ENCODE peak calls at places on chromosomes 5 and 9, in nine cellular contexts. J is stomach, Q is endothelial cell of umbilical vein, O is spleen, S is breast epithelium, G is adrenal gland, U is uterus, V is heart left ventricle, E is HCT116. Y is an unnamed sample. For H3K4me1, the result is how much of the 10 kb centered on the place peaks cover.

GRCh38 chr5:142634375-142635018 is 51.4 kb downstream of the FGF1 start:
- DNase-seq in O (no peak), G (no peak), V (no peak), S (no peak), J (no peak), E (no peak), Q (no peak), U (no peak), Y (no peak)

GRCh38 chr9:2180704-2181103 is 165.6 kb downstream of the SMARCA2 start:
- DNase-seq in G (no peak), J (no peak), E (no peak), Q (no peak), O (no peak), S (no peak), V (no peak), U (no peak), Y (no peak)

GRCh38 chr9:127884976-127885490 is 7.6 kb upstream of the AK1 start:
- DNase-seq in U (peak), O (peak), S (no peak), G (no peak), E (no peak), V (no peak), J (no peak), Q (no peak), Y (no peak)

GRCh38 chr5:177183142-177183541 is 49.6 kb downstream of the NSD1 start:
- DNase-seq in E (no peak), O (no peak), S (no peak), Q (no peak), G (no peak), J (no peak), V (no peak), U (no peak), Y (no peak)

GRCh38 chr5:21654-22233 is 70.2 kb upstream of the PLEKHG4B start:
- DNase-seq in U (no peak), S (no peak), V (no peak), J (no peak), Q (no peak), O (no peak), E (peak), G (no peak), Y (no peak)

GRCh38 chr5:164065266-164065665 is 559.8 kb downstream of the MAT2B start:
- DNase-seq in E (no peak), S (no peak), V (no peak), O (no peak), J (no peak), Q (no peak), U (no peak), G (no peak), Y (no peak)

GRCh38 chr5:134227259-134227658 is 1.4 kb upstream of the PPP2CA start:
- DNase-seq in Q (no peak), O (no peak), V (peak), E (no peak), G (peak), S (no peak), U (peak), J (no peak), Y (no peak)

GRCh38 chr5:41600738-41601137 is 90.3 kb upstream of the PLCXD3 start:
- DNase-seq in Q (no peak), J (no peak), O (no peak), E (no peak), G (no peak), S (no peak), U (no peak), V (no peak), Y (no peak)

GRCh38 chr5:138275379-138275782 is 960 bp upstream of the GFRA3 start:
- DNase-seq in V (no peak), J (no peak), E (no peak), O (no peak), Q (no peak), G (no peak), S (no peak), U (no peak), Y (no peak)

GRCh38 chr9:89078860-89079259 is 87.6 kb downstream of the S1PR3 start:
- DNase-seq in G (no peak), Q (peak), V (no peak), J (no peak), E (no peak), S (no peak), O (no peak), U (no peak), Y (no peak)

GRCh38 chr5:115415143-115415491 is 118.7 kb upstream of the CCDC112 start:
- DNase-seq in G (no peak), O (no peak), E (peak), S (no peak), V (peak), J (peak), U (no peak), Q (peak), Y (peak)

GRCh38 chr9:33921967-33922895 is 105.3 kb downstream of the UBE2R2 start:
- DNase-seq in G (no peak), V (no peak), Q (peak), O (peak), J (no peak), S (no peak), U (no peak), E (peak), Y (no peak)

GRCh38 chr5:181194489-181195248 is 10.3 kb downstream of the TRIM7 start:
- DNase-seq in E (no peak), S (no peak), G (no peak), V (peak), O (peak), U (no peak), J (no peak), Q (no peak), Y (no peak)

GRCh38 chr9:5326187-5326586 is 13.5 kb downstream of the RLN1 start:
- DNase-seq in U (no peak), S (no peak), G (no peak), Q (no peak), V (no peak), O (no peak), E (no peak), J (no peak), Y (no peak)

GRCh38 chr9:121483049-121483448 is 16.6 kb downstream of the GGTA1 start:
- DNase-seq in U (no peak), G (no peak), V (no peak), Q (no peak), E (no peak), S (no peak), O (no peak), J (no peak), Y (no peak)

GRCh38 chr9:8858250-8859161 is 1058.9 kb upstream of the DMAC1 start:
- DNase-seq in V (no peak), O (no peak), E (no peak), U (peak), S (no peak), Q (no peak), G (no peak), J (no peak), Y (peak)

GRCh38 chr9:93593144-93593655 is 16.8 kb downstream of the PHF2 start:
- DNase-seq in G (no peak), O (no peak), U (no peak), J (no peak), E (no peak), V (no peak), S (no peak), Q (no peak), Y (no peak)

GRCh38 chr9:37215456-37216229 is 95.3 kb downstream of the ZCCHC7 start:
- DNase-seq in U (no peak), S (no peak), G (no peak), E (no peak), J (no peak), Q (no peak), O (no peak), V (no peak), Y (no peak)

GRCh38 chr9:127090341-127090985 is 32.0 kb downstream of the ANGPTL2 start:
- DNase-seq in S (no peak), V (no peak), J (no peak), Q (no peak), G (no peak), O (no peak), U (no peak), E (no peak), Y (no peak)

GRCh38 chr9:119091074-119091473 is 278.2 kb downstream of the BRINP1 start:
- DNase-seq in O (no peak), G (peak), J (no peak), S (no peak), Q (no peak), U (no peak), V (no peak), E (no peak), Y (no peak)

GRCh38 chr9:35195683-35196082 is 33.9 kb downstream of the UNC13B start:
- DNase-seq in O (no peak), G (no peak), U (no peak), S (no peak), E (no peak), Q (no peak), J (no peak), V (no peak), Y (no peak)

GRCh38 chr9:137721479-137721878 is 102.7 kb downstream of the EHMT1 start:
- DNase-seq in V (no peak), Q (no peak), S (no peak), U (no peak), J (no peak), G (no peak), E (no peak), O (no peak), Y (no peak)

GRCh38 chr9:32644698-32645097 is 9.2 kb upstream of the TAF1L start:
- DNase-seq in S (no peak), E (no peak), V (no peak), G (no peak), U (no peak), Q (peak), O (no peak), J (no peak), Y (no peak)

GRCh38 chr5:1464096-1464446 is 18.8 kb upstream of the SLC6A3 start:
- DNase-seq in E (no peak), O (no peak), J (no peak), Q (no peak), V (no peak), U (no peak), G (no peak), S (no peak), Y (peak)

GRCh38 chr5:109191153-109191558 is 218.6 kb downstream of the PJA2 start:
- DNase-seq in Q (peak), U (no peak), J (no peak), S (no peak), V (no peak), E (peak), G (peak), O (no peak), Y (no peak)

GRCh38 chr5:141743652-141744333 is 61.8 kb upstream of the ARAP3 start:
- DNase-seq in E (no peak), Q (no peak), J (no peak), U (no peak), V (no peak), S (no peak), G (no peak), O (no peak), Y (no peak)

GRCh38 chr9:107177857-107178256 is 105.2 kb upstream of the RAD23B start:
- DNase-seq in E (no peak), U (no peak), G (no peak), S (no peak), Q (no peak), V (no peak), J (no peak), O (no peak), Y (no peak)

GRCh38 chr5:40679998-40680681 is 425 bp downstream of the PTGER4 start:
- DNase-seq in G (peak), O (peak), E (no peak), S (no peak), Q (no peak), U (no peak), J (no peak), V (peak), Y (peak)

GRCh38 chr5:113292535-113292934 is 142.3 kb downstream of the TSSK1B start:
- DNase-seq in U (no peak), E (no peak), J (no peak), V (no peak), O (no peak), Q (peak), S (no peak), G (no peak), Y (no peak)

GRCh38 chr9:127500399-127500798 is 49.1 kb downstream of the LRSAM1 start:
- DNase-seq in U (no peak), J (no peak), E (no peak), V (no peak), O (no peak), G (no peak), S (no peak), Q (no peak), Y (no peak)

GRCh38 chr5:80864706-80865435 is 95.3 kb upstream of the RASGRF2 start:
- DNase-seq in O (no peak), S (no peak), Q (no peak), G (no peak), E (no peak), V (no peak), J (no peak), U (no peak), Y (no peak)

GRCh38 chr5:132090107-132090506 is 16.5 kb downstream of the CSF2 start:
- DNase-seq in Q (peak), O (no peak), S (no peak), G (no peak), U (no peak), E (peak), J (no peak), V (no peak), Y (no peak)

GRCh38 chr5:136020383-136021015 is 8.3 kb upstream of the TGFBI start:
- DNase-seq in G (no peak), Q (peak), V (no peak), S (no peak), U (peak), E (peak), J (no peak), O (no peak), Y (no peak)
- H3K4me1 ChIP-seq in G (under half), Q (under half), V (under half), S (under half), U (under half), E (under half), J (under half), O (under half), Y (under half)

GRCh38 chr5:50583621-50584020 is 82.8 kb upstream of the PARP8 start:
- DNase-seq in G (no peak), E (no peak), V (no peak), S (no peak), Q (no peak), J (no peak), U (no peak), O (no peak), Y (no peak)
- TF ChIP-seq CTCF in G (no peak), E (no peak), V (no peak), S (no peak), Q (no peak), J (no peak), U (no peak), O (no peak), Y (no peak)

GRCh38 chr5:96935556-96936430 is at the start of gene LNPEP:
- DNase-seq in E (peak), U (peak), S (peak), V (peak), G (peak), O (peak), J (peak), Q (peak), Y (peak)
- TF ChIP-seq POLR2A in E (peak), U (no peak), S (peak), V (peak), G (peak), O (peak), J (no peak), Q (no peak), Y (peak)

DNA sequence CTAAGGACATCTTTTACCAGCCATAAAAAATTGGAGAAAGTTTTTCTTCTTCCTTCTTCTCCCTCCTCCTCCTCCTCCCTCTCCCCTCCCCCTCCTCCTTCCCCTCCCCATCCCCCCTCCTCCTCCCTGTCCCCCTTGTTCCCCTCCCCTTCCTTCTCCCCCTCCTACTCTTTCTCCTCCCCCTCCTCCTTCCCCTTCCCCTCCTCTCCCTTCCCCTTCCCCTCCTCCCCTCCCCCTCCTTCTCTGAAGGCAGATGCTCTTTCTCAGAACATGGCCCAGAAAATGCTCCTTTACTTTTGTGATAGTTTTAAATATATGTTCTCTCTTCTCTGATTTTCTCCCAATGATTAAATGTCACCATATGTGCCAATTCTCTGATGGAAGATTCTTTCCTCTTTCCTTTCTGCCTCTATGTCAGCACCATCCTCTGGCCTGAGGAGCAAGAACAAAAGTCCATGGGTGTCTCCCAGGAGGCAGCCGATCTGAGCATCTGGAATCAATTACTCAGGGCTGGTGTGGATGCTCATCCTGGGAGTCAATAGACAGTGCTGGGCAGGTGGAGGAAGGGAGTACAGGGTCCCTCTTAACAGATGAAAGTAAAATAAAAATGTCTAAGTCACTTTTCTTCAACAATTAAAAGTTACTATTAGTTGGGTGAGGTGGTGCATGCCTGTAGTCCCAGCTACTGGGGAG is 63.0 kb upstream of the GNA14 start:
- DNase-seq in G (no peak), Q (no peak), V (no peak), E (no peak), O (no peak), S (no peak), U (no peak), J (no peak), Y (no peak)
- H3K4me1 ChIP-seq in G (under half), Q (half or more), V (under half), E (under half), O (under half), S (under half), U (under half), J (under half), Y (under half)

GRCh38 chr5:88671408-88671807 is 211.6 kb downstream of the MEF2C start:
- DNase-seq in J (no peak), G (no peak), O (no peak), U (no peak), V (no peak), S (no peak), Q (no peak), E (no peak), Y (no peak)
- TF ChIP-seq CTCF in J (no peak), G (no peak), O (no peak), U (no peak), V (no peak), S (no peak), Q (no peak), E (no peak), Y (no peak)

GRCh38 chr5:56815657-56816545 is 552 bp downstream of the MAP3K1 start:
- DNase-seq in S (no peak), E (no peak), V (peak), Q (peak), G (peak), U (peak), J (peak), O (peak), Y (peak)

GRCh38 chr5:56816546-56817081 is 1.3 kb downstream of the MAP3K1 start:
- DNase-seq in G (peak), U (peak), E (no peak), Q (peak), O (peak), S (no peak), J (peak), V (peak), Y (peak)

GRCh38 chr5:56814361-56814962 is 887 bp upstream of the MAP3K1 start:
- DNase-seq in O (peak), V (peak), U (peak), Q (peak), G (peak), J (peak), E (no peak), S (no peak), Y (peak)

GRCh38 chr5:56813302-56813701 is 2.0 kb upstream of the MAP3K1 start:
- DNase-seq in Q (no peak), J (no peak), G (no peak), U (no peak), V (no peak), E (no peak), S (no peak), O (no peak), Y (no peak)

GRCh38 chr5:56814963-56815656 is at the start of gene MAP3K1:
- DNase-seq in U (peak), Q (peak), O (peak), G (peak), S (peak), E (no peak), J (peak), V (peak), Y (peak)
- TF ChIP-seq POLR2A in U (no peak), Q (no peak), O (peak), G (peak), S (peak), E (peak), J (no peak), V (no peak), Y (peak)

GRCh38 chr5:150402901-150403342 is 9.8 kb downstream of the CD74 start:
- DNase-seq in O (no peak), E (no peak), G (no peak), J (no peak), V (no peak), S (no peak), Q (no peak), U (no peak), Y (no peak)
- H3K4me1 ChIP-seq in O (half or more), E (under half), G (under half), J (under half), V (under half), S (under half), Q (under half), U (under half), Y (under half)

DNA sequence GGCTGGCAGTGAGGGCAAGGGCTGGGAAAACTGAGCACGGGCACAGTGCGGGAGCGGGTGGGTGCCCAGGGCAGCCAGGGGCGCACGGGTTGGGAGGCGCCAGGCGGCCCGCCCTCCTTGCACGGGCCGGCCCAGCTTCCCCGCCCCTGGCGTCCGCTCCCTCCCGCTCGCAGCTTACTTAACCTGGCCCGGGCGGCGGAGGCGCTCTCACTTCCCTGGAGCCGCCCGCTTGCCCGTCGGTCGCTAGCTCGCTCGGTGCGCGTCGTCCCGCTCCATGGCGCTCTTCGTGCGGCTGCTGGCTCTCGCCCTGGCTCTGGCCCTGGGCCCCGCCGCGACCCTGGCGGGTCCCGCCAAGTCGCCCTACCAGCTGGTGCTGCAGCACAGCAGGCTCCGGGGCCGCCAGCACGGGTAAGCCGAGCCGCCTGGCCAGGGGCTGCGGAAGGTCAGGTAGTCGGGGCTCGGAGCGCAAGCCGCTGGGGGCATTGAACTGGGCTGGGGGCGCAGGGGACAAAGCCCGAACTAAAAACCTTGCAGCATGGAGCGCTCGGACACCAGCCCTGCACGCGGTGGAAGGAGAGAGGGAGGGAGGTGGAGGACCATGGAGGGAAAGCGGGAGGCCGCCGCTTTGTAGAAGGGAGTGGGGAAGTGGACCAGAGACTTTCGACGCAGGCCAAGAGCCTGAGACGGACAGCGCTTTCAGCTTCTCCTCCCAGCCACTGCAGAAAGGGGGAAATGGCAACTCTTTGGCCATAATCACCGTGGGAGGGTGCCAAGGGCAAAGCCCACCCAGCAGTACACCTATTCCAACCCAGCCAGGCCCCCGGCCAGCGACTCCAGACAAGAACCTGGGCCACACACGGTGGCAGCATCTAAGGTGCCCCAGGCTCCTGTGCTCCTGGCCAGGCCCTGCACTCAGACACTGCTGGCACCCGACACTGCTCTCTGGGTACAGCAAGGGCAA is at the start of gene TGFBI:
- DNase-seq in Q (peak), G (peak), V (peak), U (peak), E (no peak), O (peak), J (peak), S (no peak), Y (peak)
- TF ChIP-seq CTCF in Q (peak), G (no peak), V (peak), U (no peak), E (no peak), O (peak), J (no peak), S (no peak), Y (no peak)

Y was measured in Peyer's patch.